ENCODE peak calls at places on chromosomes 2 and 18, in ten cellular contexts. H is kidney tubule cell; N is stimulated activated naive CD4-positive, alpha-beta T cell; M is activated CD8-positive, alpha-beta memory T cell treated with anti-CD3 and anti-CD28 coated beads for 1 hour; G is stimulated activated CD4-positive, alpha-beta T cell treated with anti-CD3 and anti-CD28 coated beads, Interleukin-2, amount 100 ng/mL, for 48 hours; R is AG09319; Y is activated CD4-positive, alpha-beta memory T cell treated with anti-CD3 and anti-CD28 coated beads for 36 hours; F is HT1080; A is NCI-H2081; I is endothelial cell. W is an unnamed sample.

GRCh38 chr18:13245481-13246000 is 27.0 kb downstream of the LDLRAD4 start:
- DNase-seq in F (no peak), I (no peak), R (no peak), M (no peak), H (no peak), G (no peak), Y (peak), N (no peak), A (no peak), W (no peak)

GRCh38 chr2:7956126-7956689 is 725.6 kb upstream of the ID2 start:
- DNase-seq in I (no peak), M (no peak), H (no peak), N (no peak), A (no peak), F (no peak), G (no peak), R (no peak), Y (no peak), W (no peak)

GRCh38 chr2:78070693-78071092 is 548.5 kb upstream of the LRRTM4 start:
- DNase-seq in G (no peak), R (no peak), N (no peak), F (peak), A (no peak), M (no peak), Y (no peak), H (no peak), I (no peak), W (no peak)

GRCh38 chr2:62505649-62506420 is at the start of gene TMEM17:
- DNase-seq in F (peak), I (peak), G (peak), M (no peak), Y (peak), R (peak), A (peak), N (peak), H (peak), W (no peak)

GRCh38 chr2:17573085-17573805 is 32.7 kb downstream of the VSNL1 start:
- DNase-seq in R (no peak), G (no peak), A (no peak), H (peak), F (no peak), Y (no peak), N (no peak), I (no peak), M (no peak), W (no peak)

GRCh38 chr2:8841962-8842361 is 4.5 kb upstream of the KIDINS220 start:
- DNase-seq in R (no peak), H (no peak), I (no peak), G (no peak), M (no peak), A (no peak), F (no peak), N (no peak), Y (no peak), W (no peak)

GRCh38 chr2:3651686-3652516 is 6.1 kb upstream of the ALLC start:
- DNase-seq in Y (peak), I (peak), G (peak), N (peak), H (peak), F (no peak), R (no peak), M (peak), A (peak), W (no peak)

GRCh38 chr2:202599911-202600310 is 34.9 kb upstream of the FAM117B start:
- DNase-seq in N (no peak), F (no peak), Y (no peak), R (no peak), I (no peak), G (no peak), H (no peak), A (no peak), M (no peak), W (no peak)

GRCh38 chr2:199439094-199439493 is 18.6 kb downstream of the SATB2 start:
- DNase-seq in R (no peak), F (no peak), I (no peak), Y (no peak), N (no peak), G (no peak), A (no peak), M (no peak), H (no peak), W (no peak)

GRCh38 chr2:225737556-225737955 is 338.0 kb downstream of the NYAP2 start:
- DNase-seq in I (no peak), G (no peak), M (no peak), F (peak), R (no peak), H (peak), N (no peak), A (no peak), Y (no peak), W (peak)

GRCh38 chr2:45734952-45735351 is 83.5 kb downstream of the PRKCE start:
- DNase-seq in H (no peak), M (no peak), R (no peak), Y (no peak), G (no peak), F (no peak), A (no peak), I (no peak), N (no peak), W (no peak)